ENCODE peak calls at places on chromosomes 2 and 18, in five cellular contexts. One of them, this sample, is unnamed.

GRCh38 chr2:10382313-10383061 is 65.6 kb downstream of the ODC1 start:
- DNase-seq in lung: peak; percentile 75
- DNase-seq in G401: no peak
- DNase-seq in amniotic epithelial cell: no peak
- DNase-seq in PC-9: no peak
- DNase-seq in this sample: peak; percentile 19

GRCh38 chr2:168245074-168245825 is 2.1 kb downstream of the STK39 start:
- DNase-seq in lung: no peak
- DNase-seq in amniotic epithelial cell: peak; percentile 33
- DNase-seq in PC-9: no peak
- DNase-seq in G401: no peak
- DNase-seq in this sample: no peak

GRCh38 chr2:168550670-168551069 is 94.6 kb downstream of the CERS6 start:
- DNase-seq in G401: peak; percentile 19
- DNase-seq in lung: no peak
- DNase-seq in amniotic epithelial cell: no peak
- DNase-seq in PC-9: no peak
- DNase-seq in this sample: peak; percentile 37

GRCh38 chr2:86039178-86039962 is 66.3 kb downstream of the POLR1A start:
- DNase-seq in PC-9: no peak
- DNase-seq in amniotic epithelial cell: no peak
- DNase-seq in lung: no peak
- DNase-seq in G401: no peak
- DNase-seq in this sample: no peak

GRCh38 chr2:9333591-9334171 is 89.6 kb downstream of the ITGB1BP1 start:
- DNase-seq in G401: peak; percentile 64
- DNase-seq in lung: peak; percentile 60
- DNase-seq in PC-9: peak; percentile 76
- DNase-seq in amniotic epithelial cell: peak; percentile 87
- DNase-seq in this sample: peak; percentile 86

GRCh38 chr2:168343586-168343985 is 96.2 kb upstream of the STK39 start:
- DNase-seq in amniotic epithelial cell: peak; percentile 65
- DNase-seq in lung: no peak
- DNase-seq in G401: no peak
- DNase-seq in PC-9: no peak
- DNase-seq in this sample: no peak

GRCh38 chr2:172215172-172215935 is 112.7 kb upstream of the DLX2 start:
- DNase-seq in lung: no peak
- DNase-seq in amniotic epithelial cell: peak; percentile 65
- DNase-seq in PC-9: no peak
- DNase-seq in G401: no peak
- DNase-seq in this sample: no peak

GRCh38 chr2:129849559-129850160 is 129.8 kb upstream of the RAB6C start:
- DNase-seq in G401: peak; percentile 36
- DNase-seq in amniotic epithelial cell: peak; percentile 73
- DNase-seq in lung: no peak
- DNase-seq in PC-9: no peak
- DNase-seq in this sample: peak; percentile 84

GRCh38 chr2:195899226-195899625 is 169.4 kb downstream of the DNAH7 start:
- DNase-seq in lung: no peak
- DNase-seq in G401: no peak
- DNase-seq in amniotic epithelial cell: peak; percentile 76
- DNase-seq in PC-9: no peak
- DNase-seq in this sample: no peak

GRCh38 chr2:101538076-101538475 is 63.2 kb upstream of the RFX8 start:
- DNase-seq in lung: no peak
- DNase-seq in G401: no peak
- DNase-seq in amniotic epithelial cell: no peak
- DNase-seq in PC-9: no peak
- DNase-seq in this sample: no peak

GRCh38 chr2:108417254-108417653 is 31.8 kb upstream of the GCC2 start:
- DNase-seq in lung: no peak
- DNase-seq in G401: peak; percentile 8
- DNase-seq in amniotic epithelial cell: no peak
- DNase-seq in PC-9: no peak
- DNase-seq in this sample: no peak

GRCh38 chr2:237473474-237474453 is 13.3 kb upstream of the MLPH start:
- DNase-seq in lung: peak; percentile 81
- DNase-seq in G401: peak; percentile 4
- DNase-seq in PC-9: peak; percentile 72
- DNase-seq in amniotic epithelial cell: peak; percentile 65
- DNase-seq in this sample: no peak

GRCh38 chr2:219362524-219363164 is 25.1 kb downstream of the DNPEP start:
- DNase-seq in amniotic epithelial cell: peak; percentile 88
- DNase-seq in PC-9: peak; percentile 17
- DNase-seq in lung: peak; percentile 60
- DNase-seq in G401: no peak
- DNase-seq in this sample: peak; percentile 47

GRCh38 chr2:176395273-176395854 is 126.1 kb downstream of the MTX2 start:
- DNase-seq in PC-9: no peak
- DNase-seq in lung: no peak
- DNase-seq in G401: no peak
- DNase-seq in amniotic epithelial cell: no peak
- DNase-seq in this sample: no peak

GRCh38 chr2:217479626-217480025 is 523.2 kb downstream of the TNS1 start:
- DNase-seq in G401: no peak
- DNase-seq in PC-9: no peak
- DNase-seq in amniotic epithelial cell: no peak
- DNase-seq in lung: no peak
- DNase-seq in this sample: peak; percentile 3

GRCh38 chr2:233688341-233688740 is 4.3 kb upstream of the UGT1A6 start:
- DNase-seq in amniotic epithelial cell: no peak
- DNase-seq in PC-9: no peak
- DNase-seq in G401: no peak
- DNase-seq in lung: no peak
- DNase-seq in this sample: no peak

GRCh38 chr18:62788111-62788510 is 72.8 kb downstream of the PHLPP1 start:
- DNase-seq in lung: no peak
- DNase-seq in PC-9: no peak
- DNase-seq in G401: no peak
- DNase-seq in amniotic epithelial cell: no peak
- DNase-seq in this sample: no peak

GRCh38 chr2:218027426-218028188 is 24.8 kb upstream of the TNS1 start:
- DNase-seq in G401: no peak
- DNase-seq in lung: no peak
- DNase-seq in PC-9: no peak
- DNase-seq in amniotic epithelial cell: no peak
- DNase-seq in this sample: no peak

GRCh38 chr2:46315103-46315890 is 18.1 kb downstream of the EPAS1 start:
- DNase-seq in lung: peak; percentile 87
- DNase-seq in PC-9: peak; percentile 93
- DNase-seq in amniotic epithelial cell: peak; percentile 100
- DNase-seq in G401: no peak
- DNase-seq in this sample: peak; percentile 50

This sample was measured in pons.